ENCODE peak calls at places on chromosome 17, in four cellular contexts. Y is EH; G is stimulated activated CD8-positive, alpha-beta memory T cell treated with anti-CD3 and anti-CD28 coated beads, Interleukin-4, amount 100 ng/mL, for 1 hour; Z is NCI-H460. L is an unnamed sample.

GRCh38 chr17:42153919-42154491 is 784 bp downstream of the RAB5C start:
- DNase-seq in Y (peak), G (no peak), Z (no peak), L (no peak)

GRCh38 chr17:57016066-57016763 is 38.3 kb downstream of the SCPEP1 start:
- DNase-seq in Y (no peak), G (no peak), Z (no peak), L (no peak)

GRCh38 chr17:31571124-31571892 is 179.8 kb downstream of the RAB11FIP4 start:
- DNase-seq in Y (peak), G (no peak), Z (no peak), L (no peak)

GRCh38 chr17:66676421-66676820 is 158.5 kb upstream of the CACNG5 start:
- DNase-seq in Y (no peak), G (no peak), Z (peak), L (no peak)

GRCh38 chr17:34249497-34249877 is 5.6 kb upstream of the CCL2 start:
- DNase-seq in Y (no peak), G (no peak), Z (no peak), L (no peak)

GRCh38 chr17:75338335-75338734 is 49.1 kb upstream of the SLC25A19 start:
- DNase-seq in Y (peak), G (no peak), Z (no peak), L (peak)

GRCh38 chr17:39671651-39672521 is 3.6 kb downstream of the PNMT start:
- DNase-seq in Y (peak), G (no peak), Z (peak), L (no peak)

GRCh38 chr17:27846042-27846655 is 45.8 kb upstream of the NOS2 start:
- DNase-seq in Y (no peak), G (peak), Z (no peak), L (no peak)

GRCh38 chr17:20008242-20009051 is 712 bp upstream of the SPECC1 start:
- DNase-seq in Y (no peak), G (no peak), Z (no peak), L (no peak)

GRCh38 chr17:27551701-27552466 is 79.1 kb upstream of the LGALS9 start:
- DNase-seq in Y (peak), G (no peak), Z (no peak), L (no peak)

GRCh38 chr17:80251966-80252365 is 8.7 kb upstream of the RNF213 start:
- DNase-seq in Y (no peak), G (no peak), Z (no peak), L (no peak)

GRCh38 chr17:8673621-8674020 is 43.1 kb upstream of the MYH10 start:
- DNase-seq in Y (peak), G (no peak), Z (no peak), L (no peak)

GRCh38 chr17:1597861-1598342 is 30.7 kb downstream of the SLC43A2 start:
- DNase-seq in Y (no peak), G (no peak), Z (no peak), L (no peak)

GRCh38 chr17:78896834-78897638 is 6.0 kb downstream of the CEP295NL start:
- DNase-seq in Y (no peak), G (no peak), Z (no peak), L (no peak)

GRCh38 chr17:66578781-66579489 is 256.0 kb upstream of the CACNG5 start:
- DNase-seq in Y (peak), G (no peak), Z (no peak), L (no peak)

GRCh38 chr17:40345161-40346034 is 19.1 kb downstream of the GJD3 start:
- DNase-seq in Y (peak), G (no peak), Z (no peak), L (no peak)

GRCh38 chr17:31492880-31493655 is 101.6 kb downstream of the RAB11FIP4 start:
- DNase-seq in Y (no peak), G (no peak), Z (no peak), L (no peak)

GRCh38 chr17:38870259-38871165 is 654 bp downstream of the LASP1 start:
- DNase-seq in Y (peak), G (peak), Z (no peak), L (no peak)

GRCh38 chr17:34182036-34182803 is 72.9 kb upstream of the CCL2 start:
- DNase-seq in Y (no peak), G (no peak), Z (no peak), L (no peak)

GRCh38 chr17:50963139-50963538 is 97.0 kb upstream of the TOB1 start:
- DNase-seq in Y (peak), G (no peak), Z (no peak), L (no peak)

GRCh38 chr17:78343099-78343432 is 16.8 kb downstream of the SOCS3 start:
- DNase-seq in Y (peak), G (no peak), Z (no peak), L (no peak)

GRCh38 chr17:29682987-29683386 is 60.3 kb upstream of the CORO6 start:
- DNase-seq in Y (peak), G (no peak), Z (no peak), L (peak)

GRCh38 chr17:55067697-55068439 is 99.3 kb downstream of the STXBP4 start:
- DNase-seq in Y (peak), G (no peak), Z (no peak), L (no peak)

GRCh38 chr17:8312251-8312650 is 2.2 kb downstream of the ARHGEF15 start:
- DNase-seq in Y (no peak), G (no peak), Z (no peak), L (no peak)

GRCh38 chr17:55327225-55328088 is 62.7 kb downstream of the HLF start:
- DNase-seq in Y (peak), G (no peak), Z (no peak), L (no peak)

GRCh38 chr17:80857721-80858171 is 133.9 kb upstream of the CHMP6 start:
- DNase-seq in Y (no peak), G (no peak), Z (no peak), L (no peak)

GRCh38 chr17:74454197-74455024 is 12.0 kb upstream of the CD300A start:
- DNase-seq in Y (peak), G (no peak), Z (no peak), L (no peak)

GRCh38 chr17:48754500-48755261 is 26.1 kb upstream of the HOXB13 start:
- DNase-seq in Y (no peak), G (no peak), Z (no peak), L (no peak)

GRCh38 chr17:73772107-73772705 is 128.0 kb upstream of the SDK2 start:
- DNase-seq in Y (no peak), G (no peak), Z (no peak), L (no peak)

GRCh38 chr17:14361945-14362508 is 61.1 kb downstream of the HS3ST3B1 start:
- DNase-seq in Y (no peak), G (no peak), Z (no peak), L (no peak)

GRCh38 chr17:21500064-21500463 is 123.9 kb downstream of the KCNJ12 start:
- DNase-seq in Y (no peak), G (no peak), Z (no peak), L (no peak)

GRCh38 chr17:1153795-1154546 is 25.8 kb downstream of the ABR start:
- DNase-seq in Y (peak), G (no peak), Z (peak), L (no peak)

GRCh38 chr17:48909796-48910195 is 1.6 kb downstream of the UBE2Z start:
- DNase-seq in Y (no peak), G (no peak), Z (no peak), L (no peak)

GRCh38 chr17:68591583-68591982 is 9.6 kb downstream of the FAM20A start:
- DNase-seq in Y (no peak), G (no peak), Z (no peak), L (no peak)

GRCh38 chr17:2251098-2251497 is 52.5 kb downstream of the SMG6 start:
- DNase-seq in Y (peak), G (no peak), Z (no peak), L (no peak)

GRCh38 chr17:30952645-30953393 is 18.0 kb upstream of the RNF135 start:
- DNase-seq in Y (no peak), G (no peak), Z (no peak), L (no peak)

GRCh38 chr17:31397256-31397939 is 5.9 kb downstream of the RAB11FIP4 start:
- DNase-seq in Y (no peak), G (no peak), Z (no peak), L (no peak)

GRCh38 chr17:7580631-7581554 is 1.5 kb downstream of the CD68 start:
- DNase-seq in Y (no peak), G (no peak), Z (no peak), L (no peak)

GRCh38 chr17:40520991-40521453 is 19.6 kb upstream of the TNS4 start:
- DNase-seq in Y (no peak), G (no peak), Z (no peak), L (no peak)